ENCODE peak calls at places on chromosomes 12 and 14, in six cellular contexts. E, V, P, X, D and J are unnamed samples.

GRCh38 chr14:68823434-68824206 is 30.8 kb upstream of the ZFP36L1 start:
- ATAC-seq in P (peak), E (no peak), D (no peak), V (no peak), X (no peak), J (no peak)

GRCh38 chr12:50117057-50117622 is 5.1 kb downstream of the COX14 start:
- ATAC-seq in X (no peak), P (no peak), V (peak), E (no peak), D (no peak), J (peak)

GRCh38 chr12:116306536-116306935 is 29.0 kb upstream of the MED13L start:
- ATAC-seq in V (no peak), P (no peak), X (no peak), E (no peak), D (no peak), J (no peak)

GRCh38 chr12:121224591-121224990 is 14.7 kb downstream of the P2RX4 start:
- ATAC-seq in X (no peak), E (no peak), D (no peak), V (no peak), P (no peak), J (no peak)

GRCh38 chr12:59710004-59710628 is 114.3 kb downstream of the SLC16A7 start:
- ATAC-seq in D (no peak), X (no peak), P (no peak), E (no peak), V (no peak), J (no peak)

GRCh38 chr12:98743362-98743953 is 98.4 kb downstream of the APAF1 start:
- ATAC-seq in P (peak), E (peak), V (no peak), D (peak), X (peak), J (no peak)

GRCh38 chr14:40119321-40119720 is 687.1 kb upstream of the FBXO33 start:
- ATAC-seq in D (no peak), V (no peak), E (no peak), X (peak), P (no peak), J (no peak)

GRCh38 chr12:27771470-27772327 is 8.3 kb upstream of the KLHL42 start:
- ATAC-seq in E (no peak), P (no peak), V (no peak), X (peak), D (no peak), J (no peak)

GRCh38 chr12:80100566-80100965 is 1.2 kb downstream of the OTOGL start:
- ATAC-seq in P (no peak), D (no peak), E (no peak), V (no peak), X (no peak), J (no peak)

GRCh38 chr12:1907652-1908611 is 10.5 kb downstream of the CACNA2D4 start:
- ATAC-seq in E (no peak), X (no peak), P (peak), V (peak), D (peak), J (no peak)

GRCh38 chr12:2636741-2637140 is 158.0 kb upstream of the FKBP4 start:
- ATAC-seq in X (no peak), D (no peak), E (no peak), P (no peak), V (no peak), J (no peak)

GRCh38 chr12:76277480-76277879 is 70.7 kb downstream of the BBS10 start:
- ATAC-seq in D (no peak), V (no peak), P (no peak), X (no peak), E (no peak), J (no peak)

GRCh38 chr12:130126023-130126432 is 36.2 kb upstream of the FZD10 start:
- ATAC-seq in P (peak), X (no peak), D (no peak), E (no peak), V (peak), J (peak)
- TF ChIP-seq POLR2AphosphoS5 in P (no peak), X (no peak), D (no peak), E (no peak), V (no peak), J (no peak)

DNA sequence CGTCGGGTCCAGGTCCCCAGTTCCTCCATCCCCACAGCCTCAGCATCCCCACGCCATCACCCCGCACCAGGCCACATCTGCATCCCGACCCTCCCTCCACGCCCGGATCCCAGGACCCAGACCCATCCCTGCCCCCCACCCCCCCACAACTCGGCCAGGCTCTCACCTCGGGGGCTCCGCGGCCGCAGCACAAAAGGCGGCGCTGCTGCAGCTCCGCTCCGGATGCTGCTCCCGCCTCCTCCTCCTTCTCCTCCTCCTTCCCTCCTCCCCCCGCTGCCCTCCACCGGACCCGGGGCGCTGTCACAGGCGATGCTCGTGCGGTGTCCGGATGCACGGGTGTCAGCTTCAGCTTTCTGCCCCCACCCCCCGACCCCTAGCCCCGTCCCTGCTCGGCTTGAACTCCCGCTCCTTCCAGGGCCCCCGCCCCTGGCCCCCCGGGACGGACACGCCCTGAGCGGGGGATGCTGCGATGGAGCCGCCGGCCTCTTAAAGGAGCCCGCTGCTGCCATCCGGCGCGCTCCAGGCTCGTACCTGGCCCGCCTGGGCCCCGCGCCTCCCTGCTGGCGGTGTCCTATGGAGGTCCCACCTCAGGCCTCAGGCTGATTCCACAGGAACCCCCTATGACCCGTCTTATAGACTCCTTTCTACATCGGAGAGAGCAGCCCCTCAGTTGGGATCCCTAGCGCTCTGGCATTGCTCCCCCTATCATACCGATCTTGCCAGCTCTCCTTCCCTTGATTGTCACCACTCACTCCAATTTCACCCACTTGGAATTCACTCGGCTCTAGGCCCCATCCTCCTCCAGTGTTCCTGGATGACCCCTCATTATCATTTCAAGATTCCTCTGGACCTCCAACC is at the start of gene MAP3K12:
- ATAC-seq in V (peak), D (peak), P (no peak), X (peak), E (peak), J (no peak)
- TF ChIP-seq POLR2A in V (no peak), D (no peak), P (no peak), X (peak), E (no peak), J (no peak)

GRCh38 chr14:103391048-103391447 is 5.8 kb downstream of the MARK3 start:
- ATAC-seq in E (peak), D (peak), X (peak), P (peak), V (peak), J (peak)
- TF ChIP-seq POLR2AphosphoS5 in E (no peak), D (no peak), X (no peak), P (no peak), V (no peak), J (no peak)

DNA sequence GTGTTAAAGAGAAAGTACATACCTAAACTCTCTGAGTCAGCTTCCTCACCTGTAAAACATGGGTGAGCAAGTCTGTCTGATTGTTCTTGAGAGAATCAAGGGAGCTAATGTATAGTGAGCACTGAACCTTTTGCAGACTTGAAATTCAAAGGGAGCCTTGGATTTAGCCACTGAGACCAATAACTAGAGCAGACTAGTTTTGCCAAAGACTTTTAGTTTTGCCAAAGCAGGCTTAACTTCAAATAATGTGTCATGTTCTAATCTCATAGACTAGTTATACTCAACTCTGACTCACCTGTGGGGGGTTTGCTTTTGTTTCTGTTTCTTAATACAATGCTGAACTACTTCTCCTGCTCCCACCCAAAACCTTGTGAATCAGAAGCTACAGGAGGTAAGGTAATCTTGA is 123.7 kb downstream of the SLC25A21 start:
- ATAC-seq in D (no peak), E (no peak), P (no peak), X (no peak), V (no peak), J (no peak)
- TF ChIP-seq POLR2A in D (no peak), E (no peak), P (no peak), X (no peak), V (no peak), J (no peak)

GRCh38 chr14:105484069-105484996 is 2.4 kb upstream of the CRIP1 start:
- ATAC-seq in X (no peak), D (no peak), V (peak), P (no peak), E (no peak), J (no peak)
- TF ChIP-seq POLR2AphosphoS5 in X (no peak), D (no peak), V (peak), P (no peak), E (no peak), J (peak)

DNA sequence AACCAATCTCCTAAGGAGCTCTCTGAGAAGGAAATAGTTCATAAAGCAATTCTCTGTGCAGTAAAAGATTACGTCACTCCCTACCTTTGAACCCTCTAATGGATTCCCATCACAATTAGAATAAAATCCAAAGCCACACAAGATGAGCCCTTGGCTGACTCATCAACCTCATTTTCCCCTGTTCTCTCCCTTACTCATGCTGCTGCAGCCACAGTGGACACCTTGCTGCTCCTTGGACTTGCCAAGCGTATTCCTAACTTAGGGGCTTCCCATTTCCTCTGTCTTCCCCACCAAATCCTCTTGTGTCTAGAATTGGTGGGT is 7.0 kb upstream of the TSPAN8 start:
- ATAC-seq in P (no peak), V (no peak), E (no peak), D (no peak), X (no peak), J (no peak)
- TF ChIP-seq POLR2A in P (no peak), V (no peak), E (no peak), D (no peak), X (no peak), J (no peak)

GRCh38 chr14:34875031-34875922 is at the start of gene BAZ1A:
- ATAC-seq in V (peak), P (peak), X (peak), E (peak), D (peak), J (peak)

GRCh38 chr14:34872822-34873590 is 2.2 kb downstream of the BAZ1A start:
- ATAC-seq in P (peak), X (peak), V (no peak), E (no peak), D (no peak), J (no peak)

GRCh38 chr14:34874386-34875030 is 652 bp downstream of the BAZ1A start:
- ATAC-seq in P (peak), D (peak), V (peak), E (peak), X (peak), J (peak)

GRCh38 chr14:34873591-34874385 is 1.4 kb downstream of the BAZ1A start:
- ATAC-seq in D (peak), E (peak), V (peak), X (peak), P (peak), J (peak)
- TF ChIP-seq POLR2AphosphoS5 in D (peak), E (peak), V (peak), X (peak), P (peak), J (peak)

DNA sequence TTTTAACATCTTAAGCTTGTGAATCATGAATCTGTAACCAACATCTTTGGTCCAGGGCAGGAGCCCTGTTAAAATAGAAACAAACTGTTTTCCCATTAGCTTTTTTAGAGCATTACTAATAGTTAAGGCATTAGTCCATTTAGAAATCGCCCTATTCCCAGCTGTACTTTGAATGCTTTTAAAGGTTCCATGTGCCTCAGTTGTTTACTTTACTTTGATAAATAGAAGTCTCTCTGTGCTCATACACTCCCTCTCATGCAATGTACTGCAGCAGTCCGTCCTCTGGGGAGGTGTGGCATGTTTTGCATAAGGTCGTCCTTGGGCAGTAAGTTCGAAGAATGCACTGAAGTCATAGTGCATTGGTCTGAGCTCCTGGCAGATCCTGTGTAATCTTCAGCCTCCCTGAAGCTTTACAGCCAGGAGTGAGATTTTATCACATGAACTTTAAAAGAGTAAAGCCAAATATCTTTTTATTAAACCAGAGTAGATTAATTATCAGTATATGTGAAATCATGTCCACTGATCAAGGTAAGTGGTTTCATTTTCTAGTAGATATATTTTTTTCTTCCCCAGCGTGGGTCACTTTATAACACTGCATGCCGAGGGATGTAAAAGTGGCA is 134.7 kb downstream of the FGD4 start:
- ATAC-seq in P (peak), V (peak), D (peak), E (peak), X (peak), J (peak)
- TF ChIP-seq POLR2A in P (peak), V (no peak), D (no peak), E (no peak), X (no peak), J (peak)

GRCh38 chr14:99971087-99971928 is 93.9 kb upstream of the EVL start:
- ATAC-seq in V (peak), X (peak), E (peak), D (peak), P (peak), J (peak)
- TF ChIP-seq POLR2AphosphoS5 in V (peak), X (no peak), E (no peak), D (peak), P (peak), J (peak)